ENCODE peak calls at places on chromosomes 16 and 17, in five cellular contexts. A is H1, N is neuronal stem cell, O is trophoblast cell, H is mesenchymal stem cell. B is an unnamed sample. For H3K4me1, the result is how much of the 10 kb centered on the place peaks cover.

GRCh38 chr16:56709686-56710040 is 20.3 kb upstream of the NUP93 start:
- DNase-seq in N (no peak), A (no peak), H (no peak), O (no peak), B (no peak)

GRCh38 chr17:3771140-3771539 is 29.8 kb downstream of the ITGAE start:
- DNase-seq in A (no peak), O (no peak), H (no peak), N (no peak), B (no peak)

GRCh38 chr16:67112591-67113399 is 3.1 kb downstream of the PHAF1 start:
- DNase-seq in O (peak), N (no peak), H (no peak), A (no peak), B (no peak)

GRCh38 chr17:63039899-63040602 is 74.0 kb downstream of the TANC2 start:
- DNase-seq in N (no peak), A (no peak), O (no peak), H (peak), B (no peak)

GRCh38 chr17:57211543-57211942 is 44.8 kb upstream of the MSI2 start:
- DNase-seq in N (no peak), A (no peak), H (peak), O (no peak), B (no peak)

GRCh38 chr16:50396770-50397525 is 28.2 kb upstream of the BRD7 start:
- DNase-seq in O (peak), H (no peak), N (no peak), A (no peak), B (no peak)

GRCh38 chr17:42853597-42853967 is 2.6 kb downstream of the AOC3 start:
- DNase-seq in N (no peak), H (no peak), A (no peak), O (no peak), B (no peak)

GRCh38 chr17:67223924-67224323 is 21.1 kb downstream of the HELZ start:
- DNase-seq in N (no peak), O (no peak), H (no peak), A (no peak), B (no peak)

GRCh38 chr16:62077998-62078397 is 41.8 kb upstream of the CDH8 start:
- DNase-seq in N (peak), O (peak), A (peak), H (no peak), B (peak)

GRCh38 chr17:30379303-30380105 is 777 bp downstream of the CPD start:
- DNase-seq in N (no peak), H (peak), O (peak), A (peak), B (peak)

GRCh38 chr16:87828071-87828971 is 41.0 kb downstream of the SLC7A5 start:
- DNase-seq in H (no peak), A (no peak), N (no peak), O (peak), B (no peak)

GRCh38 chr16:31088459-31089183 is at the start of gene PRSS53:
- DNase-seq in O (no peak), A (no peak), H (no peak), N (no peak), B (no peak)

GRCh38 chr17:50437409-50437808 is 11.4 kb downstream of the ACSF2 start:
- DNase-seq in O (no peak), N (no peak), A (no peak), H (no peak), B (no peak)

GRCh38 chr17:47719411-47720152 is 13.5 kb upstream of the TBX21 start:
- DNase-seq in H (peak), A (no peak), N (no peak), O (no peak), B (no peak)

GRCh38 chr17:50863221-50863843 is 2.8 kb downstream of the TOB1 start:
- DNase-seq in O (peak), A (peak), N (no peak), H (peak), B (peak)

GRCh38 chr17:38596651-38597050 is 9.1 kb downstream of the SRCIN1 start:
- DNase-seq in A (no peak), N (no peak), O (no peak), H (no peak), B (no peak)

GRCh38 chr17:1994707-1995106 is 30.4 kb downstream of the RTN4RL1 start:
- DNase-seq in N (no peak), O (no peak), A (no peak), H (no peak), B (no peak)

GRCh38 chr17:47789611-47790520 is 31.7 kb downstream of the OSBPL7 start:
- DNase-seq in O (peak), H (peak), A (peak), N (peak), B (peak)

GRCh38 chr17:75822119-75822799 is 21.9 kb downstream of the UNC13D start:
- DNase-seq in N (no peak), H (no peak), A (no peak), O (no peak), B (peak)

GRCh38 chr17:41540921-41541625 is 13.0 kb upstream of the KRT19 start:
- DNase-seq in A (no peak), N (no peak), O (no peak), H (no peak), B (no peak)

GRCh38 chr16:70253291-70254094 is 1.8 kb upstream of the EXOSC6 start:
- DNase-seq in N (peak), O (peak), A (peak), H (peak), B (peak)

GRCh38 chr17:44518032-44518431 is 14.8 kb upstream of the GPATCH8 start:
- DNase-seq in N (no peak), A (no peak), H (no peak), O (no peak), B (no peak)

GRCh38 chr16:80265624-80266306 is 275.0 kb upstream of the DYNLRB2 start:
- DNase-seq in N (no peak), O (no peak), H (peak), A (no peak), B (no peak)

GRCh38 chr17:50177983-50178834 is 12.4 kb downstream of the SGCA start:
- DNase-seq in H (peak), N (no peak), A (peak), O (peak), B (peak)

GRCh38 chr17:73799781-73800627 is 155.8 kb upstream of the SDK2 start:
- DNase-seq in O (no peak), N (no peak), H (no peak), A (no peak), B (no peak)

GRCh38 chr16:89361756-89362155 is 128.6 kb downstream of the ANKRD11 start:
- DNase-seq in O (no peak), A (no peak), N (no peak), H (no peak), B (no peak)

GRCh38 chr17:43129671-43130010 is 4.5 kb upstream of the BRCA1 start:
- DNase-seq in H (no peak), O (no peak), N (no peak), A (no peak), B (no peak)

GRCh38 chr17:38906429-38907172 is 18.8 kb upstream of the LASP1NB start:
- DNase-seq in O (no peak), N (no peak), A (no peak), H (no peak), B (no peak)

GRCh38 chr17:65243838-65244237 is 106.7 kb downstream of the RGS9 start:
- DNase-seq in N (peak), A (no peak), H (no peak), O (no peak), B (peak)

GRCh38 chr17:75908201-75908600 is 3.5 kb upstream of the MRPL38 start:
- DNase-seq in O (peak), N (no peak), A (no peak), H (no peak), B (no peak)

GRCh38 chr17:35750526-35751395 is 2.3 kb downstream of the GAS2L2 start:
- DNase-seq in N (no peak), H (no peak), O (no peak), A (no peak), B (no peak)

GRCh38 chr16:66188786-66189725 is 177.4 kb upstream of the CDH5 start:
- DNase-seq in N (no peak), O (no peak), A (peak), H (no peak), B (no peak)

DNA sequence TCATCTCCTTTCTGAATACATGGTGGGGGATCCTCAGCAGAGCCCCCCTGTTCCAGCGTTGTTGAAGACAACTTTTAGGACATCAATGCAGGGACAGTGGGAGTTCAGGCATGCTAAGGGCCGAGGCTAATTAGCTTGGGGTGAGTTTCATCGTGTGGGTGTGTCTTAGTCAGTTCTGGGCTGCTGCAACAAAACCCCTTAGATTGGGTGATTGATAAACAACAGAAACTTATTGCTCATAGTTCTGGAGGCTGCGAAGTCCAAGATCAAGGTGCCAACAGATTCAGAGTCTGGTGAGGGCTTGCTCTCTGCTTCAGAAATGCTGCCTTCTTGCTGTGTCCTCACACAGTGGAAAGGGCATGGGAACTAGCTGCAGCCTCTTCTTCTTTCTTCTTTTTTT is 214.0 kb downstream of the NTN1 start:
- DNase-seq in A (no peak), H (no peak), N (no peak), O (no peak), B (no peak)
- H3K4me1 ChIP-seq in A (under half), H (under half), N (under half), O (under half), B (under half)

GRCh38 chr17:10087333-10087732 is 111.1 kb downstream of the GAS7 start:
- DNase-seq in H (no peak), O (peak), A (no peak), N (no peak), B (no peak)

GRCh38 chr17:10092595-10092994 is 105.8 kb downstream of the GAS7 start:
- DNase-seq in N (no peak), O (peak), H (no peak), A (no peak), B (no peak)

GRCh38 chr17:10091051-10091450 is 107.4 kb downstream of the GAS7 start:
- DNase-seq in A (no peak), H (peak), O (peak), N (no peak), B (no peak)

GRCh38 chr17:10088444-10088843 is 110.0 kb downstream of the GAS7 start:
- DNase-seq in A (no peak), N (no peak), O (no peak), H (no peak), B (no peak)

DNA sequence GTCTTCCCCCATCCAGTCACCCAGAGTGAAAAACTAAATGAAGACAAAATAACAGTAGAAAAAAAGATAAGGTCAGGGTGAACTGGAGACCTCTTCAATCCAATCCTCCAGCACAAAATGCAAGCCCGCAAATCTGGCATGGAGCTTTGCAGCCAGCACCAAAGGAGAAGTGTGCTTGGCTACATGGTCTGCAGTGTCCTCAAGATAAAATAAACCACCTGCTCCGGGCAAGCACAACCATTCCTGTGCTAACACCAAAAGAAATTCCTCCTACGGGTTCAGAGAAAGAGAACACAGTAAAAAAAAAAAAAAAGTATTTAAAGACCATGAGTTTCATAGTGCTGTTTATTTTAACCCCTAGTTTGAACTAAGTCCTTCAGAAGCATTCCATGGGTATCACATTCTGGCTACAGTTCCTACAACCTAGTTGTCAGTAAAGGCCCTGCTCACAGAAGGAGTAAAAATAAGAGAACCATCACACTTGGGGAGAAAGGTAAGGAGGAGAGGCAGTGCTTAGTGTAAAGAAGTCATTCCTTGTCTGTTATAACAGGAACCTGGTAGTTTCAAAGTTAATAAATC is 109.1 kb downstream of the GAS7 start:
- DNase-seq in A (no peak), H (peak), O (no peak), N (no peak), B (no peak)
- H2BK12ac ChIP-seq in A (no peak), H (no peak), O (no peak), N (no peak), B (no peak)

DNA sequence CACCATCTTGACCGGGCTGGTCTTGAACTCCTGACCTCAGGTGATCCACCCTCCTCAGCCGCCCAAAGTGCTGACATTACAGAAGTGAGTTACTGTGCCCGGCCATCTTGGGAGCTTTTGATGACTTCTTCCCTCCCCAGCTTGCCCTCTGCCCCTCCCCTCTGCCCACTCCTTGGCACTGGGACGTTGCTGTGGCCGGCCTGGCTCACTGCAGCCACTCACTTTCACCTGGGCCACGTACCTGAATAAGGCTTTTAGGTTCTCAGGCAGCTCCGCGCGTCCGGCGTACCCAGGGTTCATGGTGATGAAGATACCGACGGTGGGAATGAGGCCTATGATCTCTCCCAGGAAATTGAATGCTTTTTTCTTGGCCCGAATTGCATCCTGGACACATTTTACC is 81.6 kb downstream of the DNAH17 start:
- DNase-seq in H (no peak), A (no peak), O (no peak), N (no peak), B (no peak)
- H3K4me1 ChIP-seq in H (under half), A (under half), O (under half), N (under half), B (under half)

DNA sequence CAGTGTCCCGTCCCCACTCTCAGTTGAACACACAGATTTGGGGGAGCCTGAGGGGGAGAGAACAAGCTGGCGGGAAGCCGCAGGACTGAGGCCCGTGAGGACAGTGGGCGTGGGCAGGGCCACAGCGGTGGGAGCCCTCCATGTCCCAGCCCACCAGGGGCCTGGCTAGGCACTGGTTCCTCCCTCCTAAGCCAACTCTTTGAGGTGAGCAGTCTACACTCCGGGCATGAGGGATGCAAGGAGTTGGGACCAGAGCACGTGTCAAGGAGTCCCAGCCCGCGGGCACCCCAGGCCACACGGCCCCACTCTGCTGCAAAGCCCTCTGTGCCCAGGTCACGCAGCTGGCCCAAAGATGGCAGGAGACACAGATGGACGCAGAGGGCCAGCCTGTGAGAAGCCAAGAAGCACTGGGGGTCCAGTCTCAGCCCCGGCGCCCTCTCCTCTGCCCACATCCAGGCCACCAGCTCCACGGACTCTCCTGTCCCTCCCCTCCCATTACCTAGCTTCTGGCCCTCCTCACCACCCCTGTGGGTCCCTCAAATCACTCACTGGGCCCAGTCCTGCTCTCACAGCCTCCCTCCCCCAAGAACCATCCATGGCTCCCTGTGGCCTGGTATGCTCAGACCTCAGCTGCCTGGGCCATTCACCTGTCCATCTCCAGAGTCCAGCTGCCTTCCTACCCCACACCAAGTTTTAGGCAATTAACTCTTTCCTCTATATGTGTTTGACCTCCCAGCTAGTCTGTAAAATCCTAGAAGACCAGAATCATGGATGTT is 206.5 kb downstream of the RBFOX3 start:
- DNase-seq in N (no peak), O (no peak), H (no peak), A (no peak), B (no peak)
- H2BK12ac ChIP-seq in N (no peak), O (no peak), H (no peak), A (no peak), B (no peak)

GRCh38 chr17:27555364-27555763 is 75.6 kb upstream of the LGALS9 start:
- DNase-seq in N (no peak), A (no peak), H (no peak), O (no peak), B (no peak)
- H3K4me1 ChIP-seq in N (under half), A (under half), H (under half), O (under half), B (under half)

GRCh38 chr17:9355841-9356240 is 219.8 kb downstream of the STX8 start:
- DNase-seq in N (no peak), A (no peak), H (no peak), O (no peak), B (no peak)
- H2BK12ac ChIP-seq in N (no peak), A (no peak), H (no peak), O (no peak), B (no peak)

B was measured in H9.